ENCODE peak calls at places on chromosome 14, in eight cellular contexts. Q is Caco-2, Z is BJ, U is lower leg skin, W is spleen, J is lower lobe of right lung, D is right lobe of liver, H is endothelial cell. N is an unnamed sample.

GRCh38 chr14:68146812-68147211 is 327.2 kb downstream of the RAD51B start:
- DNase-seq in Q (no peak), Z (peak; percentile 84), U (no peak), W (no peak), J (no peak), D (no peak), H (no peak), N (no peak)

GRCh38 chr14:24274101-24274543 is 2.7 kb upstream of the RABGGTA start:
- DNase-seq in Q (no peak), Z (no peak), U (no peak), W (no peak), J (no peak), D (no peak), H (no peak), N (peak; percentile 82)

GRCh38 chr14:68819260-68819691 is 26.4 kb upstream of the ZFP36L1 start:
- DNase-seq in Q (peak; percentile 71), Z (no peak), U (no peak), W (no peak), J (no peak), D (peak; percentile 73), H (no peak), N (no peak)

GRCh38 chr14:104373055-104373854 is 206.3 kb upstream of the C14orf180 start:
- DNase-seq in Q (no peak), Z (no peak), U (no peak), W (peak; percentile 59), J (peak; percentile 30), D (no peak), H (no peak), N (no peak)

GRCh38 chr14:75751291-75751690 is 90.2 kb downstream of the TTLL5 start:
- DNase-seq in Q (no peak), Z (no peak), U (no peak), W (no peak), J (no peak), D (no peak), H (no peak), N (no peak)

GRCh38 chr14:98269533-98269932 is 1002.5 kb downstream of the BCL11B start:
- DNase-seq in Q (no peak), Z (no peak), U (no peak), W (no peak), J (no peak), D (no peak), H (no peak), N (no peak)

GRCh38 chr14:21521526-21521925 is 4.6 kb downstream of the SALL2 start:
- DNase-seq in Q (no peak), Z (peak; percentile 53), U (no peak), W (no peak), J (no peak), D (no peak), H (no peak), N (no peak)

GRCh38 chr14:69358233-69358963 is 39.7 kb downstream of the ERH start:
- DNase-seq in Q (no peak), Z (no peak), U (peak; percentile 76), W (no peak), J (no peak), D (no peak), H (no peak), N (no peak)

GRCh38 chr14:21044106-21044618 is 2.0 kb downstream of the RNASE7 start:
- DNase-seq in Q (no peak), Z (no peak), U (peak; percentile 87), W (no peak), J (peak; percentile 57), D (no peak), H (no peak), N (no peak)

GRCh38 chr14:96493178-96493577 is 9.0 kb upstream of the PAPOLA start:
- DNase-seq in Q (no peak), Z (no peak), U (no peak), W (no peak), J (no peak), D (no peak), H (no peak), N (no peak)

GRCh38 chr14:62084020-62084419 is 321.8 kb downstream of the SNAPC1 start:
- DNase-seq in Q (no peak), Z (no peak), U (no peak), W (no peak), J (no peak), D (no peak), H (no peak), N (no peak)

GRCh38 chr14:103871596-103872480 is 24.5 kb upstream of the PPP1R13B start:
- DNase-seq in Q (no peak), Z (no peak), U (no peak), W (peak; percentile 91), J (peak; percentile 87), D (peak; percentile 91), H (peak; percentile 51), N (no peak)

GRCh38 chr14:31405599-31406251 is 14.6 kb downstream of the HEATR5A start:
- DNase-seq in Q (no peak), Z (no peak), U (no peak), W (no peak), J (no peak), D (no peak), H (no peak), N (no peak)

GRCh38 chr14:85380891-85381290 is 149.1 kb upstream of the FLRT2 start:
- DNase-seq in Q (no peak), Z (no peak), U (no peak), W (no peak), J (no peak), D (no peak), H (no peak), N (no peak)

GRCh38 chr14:95303107-95303506 is 16.6 kb downstream of the CLMN start:
- DNase-seq in Q (no peak), Z (no peak), U (no peak), W (no peak), J (no peak), D (no peak), H (no peak), N (no peak)

GRCh38 chr14:90553298-90553920 is 156.6 kb downstream of the CALM1 start:
- DNase-seq in Q (no peak), Z (no peak), U (no peak), W (peak; percentile 40), J (no peak), D (no peak), H (no peak), N (no peak)

GRCh38 chr14:102696332-102696731 is 80.9 kb upstream of the TRAF3 start:
- DNase-seq in Q (peak; percentile 57), Z (no peak), U (no peak), W (no peak), J (no peak), D (peak; percentile 64), H (no peak), N (no peak)

GRCh38 chr14:99057684-99058083 is 214.3 kb downstream of the BCL11B start:
- DNase-seq in Q (no peak), Z (no peak), U (peak; percentile 59), W (no peak), J (no peak), D (no peak), H (no peak), N (no peak)

GRCh38 chr14:20631023-20631820 is 10.3 kb downstream of the OR6S1 start:
- DNase-seq in Q (peak; percentile 58), Z (no peak), U (no peak), W (peak; percentile 48), J (no peak), D (no peak), H (peak; percentile 66), N (no peak)

GRCh38 chr14:89924224-89924623 is 30.3 kb downstream of the EFCAB11 start:
- DNase-seq in Q (no peak), Z (no peak), U (no peak), W (no peak), J (no peak), D (peak; percentile 60), H (no peak), N (no peak)

GRCh38 chr14:100645986-100646314 is 58.7 kb upstream of the BEGAIN start:
- DNase-seq in Q (no peak), Z (no peak), U (no peak), W (no peak), J (no peak), D (no peak), H (no peak), N (no peak)
- TF ChIP-seq CTCF in Q (no peak), Z (no peak), U (no peak), W (no peak), J (no peak), D (no peak), H (peak; percentile 54), N (peak; percentile 39)

DNA sequence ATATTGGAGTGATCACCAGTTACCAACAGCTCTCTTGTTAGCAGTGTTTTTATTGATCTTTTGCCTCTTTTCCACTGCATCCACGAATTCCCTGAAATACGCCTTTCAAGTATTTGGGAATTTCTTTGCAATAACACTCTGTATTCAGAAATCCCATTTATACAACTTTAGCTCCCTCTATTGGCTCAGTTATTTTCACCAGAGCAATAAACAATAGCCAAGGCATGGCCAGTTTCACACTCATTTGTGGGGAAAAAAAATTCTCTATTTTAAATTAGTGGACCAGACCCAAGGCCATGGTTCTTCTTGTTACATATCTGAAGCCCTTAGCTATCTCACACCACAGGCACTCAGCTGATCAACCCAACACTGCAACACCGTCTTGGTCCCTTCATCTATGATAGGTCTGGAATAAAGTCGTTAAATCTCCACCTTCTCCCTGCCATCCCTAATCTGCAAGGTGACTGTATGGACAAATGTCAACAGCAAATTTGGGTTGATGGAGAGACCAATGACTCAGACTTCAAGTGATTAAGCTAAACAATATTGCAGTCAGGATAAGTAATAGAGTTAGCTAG is 92.4 kb upstream of the TMEM260 start:
- DNase-seq in Q (no peak), Z (no peak), U (no peak), W (no peak), J (no peak), D (no peak), H (no peak), N (no peak)
- TF ChIP-seq CTCF in Q (no peak), Z (peak; percentile 43), U (no peak), W (no peak), J (peak; percentile 39), D (peak; percentile 43), H (peak; percentile 19), N (no peak)

GRCh38 chr14:80364274-80364673 is 153.0 kb upstream of the DIO2 start:
- DNase-seq in Q (no peak), Z (no peak), U (no peak), W (no peak), J (no peak), D (no peak), H (no peak), N (no peak)
- TF ChIP-seq CTCF in Q (no peak), Z (no peak), U (no peak), W (no peak), J (no peak), D (peak; percentile 23), H (peak; percentile 16), N (no peak)

GRCh38 chr14:50319293-50319692 is 7.2 kb downstream of the DMAC2L start:
- DNase-seq in Q (no peak), Z (no peak), U (no peak), W (no peak), J (no peak), D (no peak), H (no peak), N (no peak)

GRCh38 chr14:50321009-50321660 is 9.0 kb downstream of the DMAC2L start:
- DNase-seq in Q (peak; percentile 74), Z (peak; percentile 65), U (no peak), W (no peak), J (no peak), D (no peak), H (peak; percentile 54), N (peak; percentile 62)

GRCh38 chr14:50319721-50320120 is 7.6 kb downstream of the DMAC2L start:
- DNase-seq in Q (no peak), Z (no peak), U (no peak), W (no peak), J (no peak), D (no peak), H (no peak), N (no peak)

GRCh38 chr14:50320279-50320678 is 8.2 kb downstream of the DMAC2L start:
- DNase-seq in Q (no peak), Z (no peak), U (no peak), W (no peak), J (no peak), D (no peak), H (no peak), N (no peak)

GRCh38 chr14:50318031-50318626 is 6.0 kb downstream of the DMAC2L start:
- DNase-seq in Q (no peak), Z (no peak), U (no peak), W (no peak), J (no peak), D (no peak), H (no peak), N (no peak)
- TF ChIP-seq CTCF in Q (peak; percentile 30), Z (peak; percentile 75), U (no peak), W (peak; percentile 36), J (peak; percentile 56), D (peak; percentile 63), H (peak; percentile 69), N (peak; percentile 87)